ENCODE peak calls at places on chromosome 2, in seven cellular contexts. W is left ventricle myocardium inferior; Y is A673; Z is tibial artery; R is CD8-positive, alpha-beta T cell; U is heart right ventricle; N is astrocyte of the spinal cord. L is an unnamed sample.

GRCh38 chr2:60836491-60836890 is 44.9 kb upstream of the REL start:
- DNase-seq in Y (no peak), N (no peak), U (no peak), Z (no peak), R (no peak), W (no peak), L (no peak)

GRCh38 chr2:239756392-239757153 is 268.6 kb downstream of the NDUFA10 start:
- DNase-seq in U (no peak), W (no peak), Z (no peak), Y (no peak), N (peak), R (no peak), L (no peak)

GRCh38 chr2:64260817-64261216 is 116.6 kb upstream of the PELI1 start:
- DNase-seq in N (no peak), W (peak), R (peak), Z (peak), Y (peak), U (peak), L (no peak)

GRCh38 chr2:169999041-169999440 is 171.8 kb downstream of the UBR3 start:
- DNase-seq in U (no peak), N (peak), Z (no peak), W (no peak), R (no peak), Y (peak), L (peak)

GRCh38 chr2:9112079-9112721 is 94.4 kb upstream of the ASAP2 start:
- DNase-seq in U (no peak), Y (peak), R (no peak), Z (peak), N (peak), W (no peak), L (peak)

GRCh38 chr2:100923461-100924020 is 78.5 kb upstream of the RPL31 start:
- DNase-seq in N (no peak), W (no peak), R (peak), Z (no peak), U (no peak), Y (no peak), L (no peak)

GRCh38 chr2:170156592-170156991 is 21.4 kb upstream of the MYO3B start:
- DNase-seq in Z (no peak), Y (no peak), R (no peak), N (no peak), U (no peak), W (no peak), L (no peak)

GRCh38 chr2:128159437-128159836 is 68.4 kb downstream of the UGGT1 start:
- DNase-seq in U (no peak), R (no peak), W (no peak), N (no peak), Z (no peak), Y (no peak), L (no peak)

GRCh38 chr2:227813229-227813561 is 447 bp upstream of the CCL20 start:
- DNase-seq in Z (no peak), Y (no peak), W (no peak), N (no peak), U (no peak), R (no peak), L (no peak)

GRCh38 chr2:77512521-77512920 is 9.7 kb downstream of the LRRTM4 start:
- DNase-seq in W (no peak), R (no peak), U (no peak), N (peak), Z (no peak), Y (peak), L (no peak)

GRCh38 chr2:69601179-69601612 is 42.3 kb downstream of the AAK1 start:
- DNase-seq in U (no peak), R (no peak), W (no peak), Z (no peak), Y (no peak), N (peak), L (no peak)

GRCh38 chr2:127631997-127632581 is 13.9 kb upstream of the GPR17 start:
- DNase-seq in W (no peak), R (no peak), N (no peak), U (peak), Y (no peak), Z (no peak), L (no peak)

GRCh38 chr2:54287532-54287931 is 31.5 kb upstream of the TSPYL6 start:
- DNase-seq in U (no peak), Y (no peak), W (no peak), Z (no peak), R (no peak), N (no peak), L (no peak)

GRCh38 chr2:69202323-69202722 is 184.7 kb downstream of the GFPT1 start:
- DNase-seq in U (no peak), Y (no peak), W (no peak), N (no peak), R (no peak), Z (no peak), L (no peak)

GRCh38 chr2:204849887-204850286 is 304.6 kb downstream of the PARD3B start:
- DNase-seq in W (no peak), N (no peak), R (no peak), U (no peak), Y (no peak), Z (no peak), L (no peak)

DNA sequence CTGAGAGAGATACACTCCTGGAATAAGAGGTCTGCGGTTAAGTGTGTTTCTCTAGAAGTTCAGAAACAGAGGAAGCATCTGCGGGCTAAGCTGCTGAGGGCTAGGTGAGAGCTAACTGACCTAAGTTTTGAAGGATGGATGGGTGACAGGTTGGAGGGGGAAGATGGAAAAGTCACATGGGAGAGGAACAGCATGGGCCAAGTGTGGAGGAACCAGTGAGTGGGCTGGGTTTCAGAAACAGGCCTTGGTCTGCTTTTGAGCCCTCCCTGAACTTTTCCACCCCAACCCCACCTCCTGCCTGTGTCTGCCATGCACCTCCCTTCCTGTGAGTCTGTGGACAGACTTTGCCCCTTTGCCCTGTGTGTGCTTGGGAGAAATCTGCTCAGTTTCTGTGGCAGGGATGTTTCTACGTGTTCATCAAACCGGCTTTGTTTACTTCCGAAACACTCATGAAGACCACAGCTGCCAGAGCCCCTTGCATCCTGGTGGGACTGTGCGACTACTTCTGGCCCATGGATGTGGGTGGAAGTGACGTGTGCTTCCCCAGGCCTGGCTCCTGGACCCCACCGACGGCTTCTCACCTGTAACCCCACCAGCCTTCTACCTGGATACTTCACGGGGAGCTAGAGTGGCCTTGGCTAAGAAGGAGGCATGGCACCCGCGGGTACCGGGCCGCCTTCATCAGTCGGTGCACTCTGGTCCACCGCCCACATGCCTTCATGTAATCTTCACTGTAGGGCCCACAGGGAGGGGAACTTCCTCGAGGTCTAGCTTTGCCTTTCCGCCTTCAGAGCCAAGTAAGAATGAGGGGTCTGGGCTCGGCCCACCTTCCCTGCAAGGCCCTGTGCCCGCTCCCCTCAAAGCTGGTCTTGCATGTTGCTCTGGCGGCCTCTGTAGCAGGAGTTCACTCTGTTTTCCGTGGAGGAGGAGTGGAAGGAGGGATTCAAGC is 1.4 kb upstream of the HPCAL1 start:
- DNase-seq in Y (no peak), N (no peak), Z (no peak), W (no peak), U (no peak), R (no peak), L (no peak)
- H3K4me3 ChIP-seq in Y (no peak), N (no peak), Z (no peak), W (peak), U (no peak), R (peak), L (no peak)

GRCh38 chr2:106096446-106097369 is 97.4 kb downstream of the UXS1 start:
- DNase-seq in Z (no peak), R (peak), U (no peak), N (no peak), W (no peak), Y (no peak), L (no peak)

GRCh38 chr2:106097370-106098000 is 96.6 kb downstream of the UXS1 start:
- DNase-seq in R (peak), N (no peak), Z (no peak), U (no peak), Y (no peak), W (no peak), L (no peak)

GRCh38 chr2:106098664-106099063 is 95.4 kb downstream of the UXS1 start:
- DNase-seq in U (no peak), N (no peak), R (no peak), Z (no peak), Y (no peak), W (no peak), L (no peak)

GRCh38 chr2:106099691-106100090 is 94.4 kb downstream of the UXS1 start:
- DNase-seq in R (no peak), Y (no peak), W (no peak), Z (no peak), N (no peak), U (no peak), L (no peak)

DNA sequence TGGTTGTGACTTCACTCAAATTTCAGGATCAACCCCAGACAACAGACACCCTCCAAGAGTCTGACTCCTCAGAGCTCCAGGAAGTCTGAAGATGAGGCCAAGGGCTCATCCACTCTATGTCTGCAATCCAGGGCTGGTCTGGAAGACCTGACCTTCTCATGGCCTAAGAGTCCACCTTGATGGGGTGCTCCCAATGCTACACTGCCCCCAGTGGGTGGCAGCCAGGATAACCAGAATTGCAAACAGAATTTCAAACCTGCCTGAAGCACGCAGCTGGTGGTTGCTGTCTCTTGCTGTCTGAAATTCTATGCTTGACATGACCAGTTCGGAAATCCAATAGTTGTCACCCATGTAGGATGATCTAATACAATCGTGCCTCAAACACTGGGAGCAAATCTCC is 96.0 kb downstream of the UXS1 start:
- DNase-seq in N (no peak), U (no peak), R (peak), W (no peak), Y (no peak), Z (no peak), L (no peak)
- TF ChIP-seq CTCF in N (peak), U (no peak), R (peak), W (peak), Y (peak), Z (no peak), L (peak)

GRCh38 chr2:102356741-102357140 is 1.1 kb downstream of the IL18R1 start:
- DNase-seq in W (no peak), R (no peak), U (no peak), Z (no peak), N (no peak), Y (no peak), L (no peak)
- H3K4me3 ChIP-seq in W (peak), R (peak), U (no peak), Z (no peak), N (no peak), Y (no peak), L (no peak)

GRCh38 chr2:158478237-158478636 is 21.5 kb downstream of the PKP4 start:
- DNase-seq in U (no peak), N (no peak), Z (no peak), R (no peak), Y (no peak), W (no peak), L (no peak)

GRCh38 chr2:158477202-158477601 is 20.4 kb downstream of the PKP4 start:
- DNase-seq in N (no peak), W (no peak), U (no peak), Y (peak), R (no peak), Z (no peak), L (no peak)

GRCh38 chr2:158473719-158474392 is 17.1 kb downstream of the PKP4 start:
- DNase-seq in Y (no peak), U (no peak), R (no peak), N (no peak), Z (no peak), W (no peak), L (no peak)
- TF ChIP-seq CTCF in Y (peak), U (no peak), R (no peak), N (no peak), Z (no peak), W (no peak), L (peak)

DNA sequence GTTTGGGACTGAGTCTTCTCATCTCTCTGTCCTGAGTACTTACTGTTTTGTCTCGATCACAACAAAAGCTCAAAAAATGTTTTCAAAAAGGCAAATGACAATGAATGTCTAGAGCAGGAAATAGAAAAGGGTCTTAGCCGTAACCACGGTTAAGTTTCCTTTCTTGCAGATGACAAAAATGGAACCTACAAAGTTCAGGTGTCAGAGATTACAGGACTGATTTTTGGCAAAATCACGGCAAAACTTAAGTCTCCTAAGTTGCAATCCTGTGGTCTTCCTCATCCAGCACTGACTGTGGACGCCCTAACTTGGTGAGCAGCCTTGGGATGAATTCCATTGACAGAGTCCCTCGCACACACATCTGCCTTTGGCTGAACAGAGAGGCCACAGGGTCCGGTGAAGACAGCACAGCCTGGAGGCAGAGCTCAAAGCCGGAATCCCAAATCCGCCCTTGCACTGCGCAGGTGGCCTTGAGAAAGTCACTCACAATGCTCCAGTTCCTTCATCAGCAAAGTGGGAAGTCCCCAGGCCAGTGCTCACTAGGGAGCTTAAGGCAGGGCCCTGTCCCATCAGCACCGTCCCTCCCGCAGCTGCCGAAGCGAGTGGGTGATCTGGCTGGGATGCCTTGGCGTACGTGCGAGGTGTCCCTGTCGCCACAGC is 55.2 kb downstream of the EIPR1 start:
- DNase-seq in W (no peak), Y (no peak), N (no peak), U (no peak), Z (no peak), R (no peak), L (no peak)
- H3K4me3 ChIP-seq in W (no peak), Y (no peak), N (no peak), U (no peak), Z (no peak), R (no peak), L (no peak)

GRCh38 chr2:29347774-29348465 is 232.7 kb downstream of the CLIP4 start:
- DNase-seq in W (no peak), U (no peak), R (no peak), Z (no peak), N (no peak), Y (no peak), L (no peak)

GRCh38 chr2:29345236-29345635 is 230.0 kb downstream of the CLIP4 start:
- DNase-seq in Z (no peak), W (no peak), Y (no peak), R (no peak), U (no peak), N (no peak), L (no peak)

GRCh38 chr2:29349316-29350030 is 234.3 kb downstream of the CLIP4 start:
- DNase-seq in Z (no peak), R (no peak), W (no peak), U (no peak), N (no peak), Y (no peak), L (no peak)

GRCh38 chr2:29343830-29344229 is 228.6 kb downstream of the CLIP4 start:
- DNase-seq in Z (no peak), W (no peak), Y (no peak), R (no peak), U (no peak), N (no peak), L (no peak)
- TF ChIP-seq CTCF in Z (no peak), W (no peak), Y (no peak), R (no peak), U (no peak), N (no peak), L (no peak)

DNA sequence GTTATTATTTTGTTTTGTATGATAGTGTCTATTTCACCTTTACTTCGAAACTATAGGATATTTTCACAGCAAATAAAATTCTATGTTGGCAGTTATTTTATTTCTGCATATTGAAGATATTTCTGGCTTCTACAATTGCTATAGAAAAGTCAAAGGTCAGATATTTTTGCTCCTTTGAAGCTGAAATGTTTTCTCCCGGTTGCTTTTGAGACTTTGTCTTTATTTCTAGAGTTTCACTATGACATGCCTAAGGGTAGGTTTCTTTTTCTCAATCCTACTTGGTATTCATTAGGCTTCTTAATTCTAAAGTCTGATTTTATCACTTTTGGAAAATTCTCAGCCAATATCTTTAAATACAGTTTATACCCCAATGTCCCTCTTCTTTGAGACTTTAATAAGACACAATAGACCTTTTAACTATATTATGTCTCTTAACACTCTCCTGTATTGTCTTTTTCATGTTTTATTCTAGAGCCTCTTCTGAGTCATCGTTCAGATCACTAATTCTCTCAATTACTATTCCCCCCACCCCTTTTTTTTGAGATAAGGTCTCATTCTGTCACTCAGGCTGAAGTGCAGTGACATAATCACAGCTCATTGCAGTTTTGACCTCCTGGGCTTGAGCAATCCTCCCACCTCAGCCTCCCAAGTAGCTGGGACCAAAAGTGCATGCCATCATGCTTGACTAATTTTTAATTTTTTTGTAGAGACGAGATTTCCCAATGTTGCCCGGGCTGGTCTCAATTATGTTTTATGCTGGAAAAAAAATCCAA is 50.5 kb downstream of the USP37 start:
- DNase-seq in W (no peak), Z (no peak), Y (peak), U (no peak), R (no peak), N (no peak), L (no peak)
- H3K4me3 ChIP-seq in W (no peak), Z (no peak), Y (no peak), U (no peak), R (no peak), N (no peak), L (no peak)

GRCh38 chr2:238133499-238134392 is 4.7 kb upstream of the KLHL30 start:
- DNase-seq in Y (no peak), W (peak), Z (no peak), U (peak), N (no peak), R (no peak), L (no peak)
- TF ChIP-seq CTCF in Y (no peak), W (no peak), Z (no peak), U (no peak), N (no peak), R (no peak), L (no peak)

GRCh38 chr2:215652432-215652831 is 216.6 kb upstream of the FN1 start:
- DNase-seq in R (no peak), W (no peak), Z (no peak), Y (no peak), N (peak), U (no peak), L (peak)

GRCh38 chr2:215654177-215654850 is 218.4 kb upstream of the FN1 start:
- DNase-seq in Y (peak), Z (no peak), R (no peak), U (no peak), N (peak), W (no peak), L (peak)

GRCh38 chr2:215653344-215654015 is 217.6 kb upstream of the FN1 start:
- DNase-seq in N (peak), Y (no peak), W (no peak), U (no peak), R (no peak), Z (no peak), L (no peak)

DNA sequence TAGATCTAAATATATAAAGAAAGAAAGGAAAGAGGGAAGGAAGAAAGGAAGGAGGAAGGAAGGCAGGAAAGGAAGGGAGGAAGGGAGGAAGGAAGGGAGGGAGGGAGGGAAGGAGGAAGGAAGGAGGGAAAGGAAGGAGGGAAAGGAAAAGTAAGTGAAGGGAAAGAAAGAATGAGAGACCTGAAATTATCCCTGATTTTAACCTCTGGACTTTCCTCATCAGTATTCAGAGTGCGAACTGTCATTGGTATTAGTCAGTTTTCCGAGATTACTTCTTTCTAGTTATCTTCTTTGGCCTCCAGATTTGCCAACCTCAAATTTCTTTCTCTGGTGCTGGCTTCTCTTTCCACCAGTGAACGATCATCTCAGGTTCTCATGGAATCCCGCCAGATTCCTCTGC is 215.5 kb upstream of the FN1 start:
- DNase-seq in R (no peak), Y (no peak), U (no peak), Z (no peak), N (no peak), W (no peak), L (no peak)
- H3K4me3 ChIP-seq in R (no peak), Y (no peak), U (no peak), Z (no peak), N (no peak), W (no peak), L (no peak)